ENCODE peak calls at places on chromosome 2, in eight cellular contexts. H is HS-5; W is stimulated activated CD4-positive, alpha-beta T cell treated with anti-CD3 and anti-CD28 coated beads, Interleukin-15, amount 100 ng/mL, for 24 hours; K is NCI-H1092; E is CD8-positive, alpha-beta T cell; Q is neural crest cell; F is activated CD4-positive, alpha-beta T cell treated with anti-CD3 and anti-CD28 coated beads, Interleukin-2, amount 50 U/mL, for 1 hour; B is naive thymus-derived CD8-positive, alpha-beta T cell. Y is an unnamed sample.

GRCh38 chr2:218908721-218909619 is 28.3 kb downstream of the WNT10A start:
- DNase-seq in H (no peak), W (peak; percentile 95), K (peak; percentile 91), E (peak; percentile 87), Q (peak; percentile 90), F (peak; percentile 88), B (peak; percentile 85), Y (peak; percentile 90)

GRCh38 chr2:182595650-182596049 is 120.4 kb upstream of the DNAJC10 start:
- DNase-seq in Q (no peak), H (no peak), E (no peak), F (no peak), B (no peak), W (no peak), K (no peak), Y (no peak)

GRCh38 chr2:218024871-218025270 is 22.1 kb upstream of the TNS1 start:
- DNase-seq in H (no peak), E (peak; percentile 3), B (no peak), K (no peak), F (no peak), Q (no peak), W (no peak), Y (peak; percentile 63)

GRCh38 chr2:232573042-232573441 is 22.6 kb downstream of the EIF4E2 start:
- DNase-seq in F (no peak), Q (no peak), B (no peak), K (no peak), W (no peak), H (no peak), E (no peak), Y (no peak)

GRCh38 chr2:241563981-241564595 is 5.5 kb downstream of the BOK start:
- DNase-seq in Q (no peak), E (no peak), B (no peak), K (no peak), H (no peak), F (no peak), W (no peak), Y (no peak)

GRCh38 chr2:65025453-65026128 is 30.6 kb upstream of the CEP68 start:
- DNase-seq in K (no peak), H (no peak), E (no peak), Q (no peak), F (no peak), B (no peak), W (no peak), Y (no peak)

GRCh38 chr2:119233326-119234020 is 9.8 kb downstream of the STEAP3 start:
- DNase-seq in B (no peak), Q (no peak), H (peak; percentile 64), K (no peak), W (no peak), E (no peak), F (no peak), Y (no peak)

GRCh38 chr2:111702119-111702808 is 181.7 kb downstream of the ANAPC1 start:
- DNase-seq in W (peak; percentile 72), K (no peak), F (peak; percentile 43), E (peak; percentile 34), B (no peak), H (no peak), Q (peak; percentile 61), Y (no peak)

GRCh38 chr2:221943078-221943810 is 355.6 kb downstream of the PAX3 start:
- DNase-seq in F (no peak), Q (no peak), E (no peak), W (no peak), H (peak; percentile 54), B (no peak), K (no peak), Y (no peak)

GRCh38 chr2:6826081-6826913 is 39.4 kb downstream of the CMPK2 start:
- DNase-seq in K (no peak), W (peak; percentile 71), F (peak; percentile 46), E (peak; percentile 51), H (peak; percentile 67), B (peak; percentile 35), Q (no peak), Y (no peak)

GRCh38 chr2:26786207-26787023 is 559 bp downstream of the CENPA start:
- DNase-seq in E (no peak), F (no peak), H (no peak), Q (no peak), K (no peak), B (no peak), W (peak; percentile 51), Y (no peak)

GRCh38 chr2:2007551-2008501 is 263.5 kb upstream of the PXDN start:
- DNase-seq in K (no peak), Q (no peak), H (no peak), E (no peak), F (no peak), B (no peak), W (no peak), Y (no peak)

GRCh38 chr2:189179607-189179979 is at the start of gene COL5A2:
- DNase-seq in F (no peak), Q (peak; percentile 18), H (no peak), W (no peak), K (no peak), B (no peak), E (no peak), Y (no peak)

GRCh38 chr2:25726511-25726910 is 53.1 kb upstream of the DTNB start:
- DNase-seq in W (no peak), H (no peak), K (no peak), E (no peak), B (no peak), Q (no peak), F (no peak), Y (no peak)

GRCh38 chr2:186599186-186599778 is 9.4 kb downstream of the ITGAV start:
- DNase-seq in W (no peak), H (no peak), B (no peak), F (no peak), K (no peak), Q (no peak), E (no peak), Y (no peak)

GRCh38 chr2:80238692-80239469 is 65.7 kb downstream of the LRRTM1 start:
- DNase-seq in K (no peak), E (no peak), F (no peak), W (peak; percentile 29), H (peak; percentile 28), Q (peak; percentile 51), B (no peak), Y (no peak)

GRCh38 chr2:225113356-225114015 is 71.2 kb upstream of the DOCK10 start:
- DNase-seq in B (no peak), Q (no peak), E (no peak), F (no peak), K (no peak), W (no peak), H (no peak), Y (no peak)

GRCh38 chr2:174789001-174789400 is 24.7 kb upstream of the CHRNA1 start:
- DNase-seq in H (no peak), Q (no peak), E (no peak), B (no peak), K (no peak), W (no peak), F (no peak), Y (no peak)

GRCh38 chr2:161337247-161337646 is 29.0 kb downstream of the PSMD14 start:
- DNase-seq in Q (no peak), E (no peak), K (no peak), H (no peak), W (no peak), F (no peak), B (no peak), Y (no peak)

GRCh38 chr2:219243291-219243761 is 1.9 kb downstream of the GLB1L start:
- DNase-seq in W (no peak), F (no peak), B (no peak), H (no peak), E (no peak), Q (no peak), K (no peak), Y (no peak)

GRCh38 chr2:86301010-86301409 is 36.4 kb downstream of the REEP1 start:
- DNase-seq in B (no peak), H (no peak), Q (no peak), E (no peak), K (no peak), F (no peak), W (no peak), Y (peak; percentile 54)

GRCh38 chr2:97718942-97719341 is 5.6 kb downstream of the ZAP70 start:
- DNase-seq in K (no peak), W (no peak), Q (no peak), B (no peak), H (no peak), F (peak; percentile 47), E (no peak), Y (no peak)

GRCh38 chr2:27792759-27793158 is 21.2 kb downstream of the MRPL33 start:
- DNase-seq in W (no peak), B (no peak), E (no peak), H (peak; percentile 50), F (no peak), Q (no peak), K (no peak), Y (no peak)

GRCh38 chr2:12287220-12287751 is 429.4 kb upstream of the TRIB2 start:
- DNase-seq in H (no peak), E (no peak), Q (no peak), B (no peak), F (no peak), W (no peak), K (no peak), Y (no peak)

GRCh38 chr2:96489673-96490072 is 15.5 kb downstream of the NEURL3 start:
- DNase-seq in E (no peak), K (no peak), W (no peak), F (no peak), B (no peak), H (no peak), Q (no peak), Y (no peak)

GRCh38 chr2:96808176-96808837 is 7.8 kb upstream of the CNNM3 start:
- DNase-seq in W (no peak), B (no peak), E (no peak), Q (no peak), K (no peak), F (no peak), H (no peak), Y (no peak)

GRCh38 chr2:12288048-12288447 is 428.7 kb upstream of the TRIB2 start:
- DNase-seq in H (no peak), Q (no peak), F (no peak), B (no peak), W (no peak), K (no peak), E (no peak), Y (no peak)

Y was measured in cardiac septum.